ENCODE peak calls at places on chromosomes 3 and 15, in eight cellular contexts. M is omental fat pad; T is stimulated activated CD4-positive, alpha-beta T cell treated with anti-CD3 and anti-CD28 coated beads, Interleukin-12 subunit alpha, Interleukin-12 subunit beta, amount 100 ng/mL, for 4 hours; J is AG10803; N is activated T-cell treated with anti-CD3 and anti-CD28 coated beads for 24 hours; Q is stomach; O is CD8-positive, alpha-beta T cell; Y is breast epithelium. D is an unnamed sample.

GRCh38 chr3:33063651-33064051 is 33.3 kb downstream of the GLB1 start:
- DNase-seq in M (no peak), T (peak), J (peak), N (peak), Q (no peak), O (peak), Y (no peak), D (no peak)

GRCh38 chr15:59203026-59203425 is 3.6 kb upstream of the LDHAL6B start:
- DNase-seq in M (no peak), T (no peak), J (no peak), N (no peak), Q (no peak), O (no peak), Y (no peak), D (no peak)

GRCh38 chr3:184525337-184526157 is 36.0 kb upstream of the EPHB3 start:
- DNase-seq in M (no peak), T (no peak), J (no peak), N (no peak), Q (no peak), O (peak), Y (peak), D (peak)

GRCh38 chr3:62542185-62542584 is 168.8 kb upstream of the FEZF2 start:
- DNase-seq in M (no peak), T (no peak), J (no peak), N (no peak), Q (no peak), O (no peak), Y (no peak), D (no peak)

GRCh38 chr3:72343078-72343477 is 505.2 kb downstream of the SHQ1 start:
- DNase-seq in M (no peak), T (peak), J (peak), N (no peak), Q (no peak), O (no peak), Y (no peak), D (no peak)

GRCh38 chr3:71127463-71128243 is 455.9 kb downstream of the FOXP1 start:
- DNase-seq in M (no peak), T (no peak), J (peak), N (peak), Q (no peak), O (no peak), Y (no peak), D (no peak)

GRCh38 chr3:18445421-18446066 is 20.4 kb upstream of the SATB1 start:
- DNase-seq in M (no peak), T (peak), J (no peak), N (peak), Q (peak), O (peak), Y (no peak), D (peak)

GRCh38 chr3:67011414-67012131 is 13.5 kb downstream of the KBTBD8 start:
- DNase-seq in M (no peak), T (no peak), J (no peak), N (no peak), Q (no peak), O (no peak), Y (no peak), D (no peak)

GRCh38 chr15:51077565-51078153 is 17.0 kb downstream of the TNFAIP8L3 start:
- DNase-seq in M (peak), T (peak), J (peak), N (peak), Q (peak), O (peak), Y (peak), D (no peak)

GRCh38 chr15:28165791-28166190 is 66.7 kb upstream of the OCA2 start:
- DNase-seq in M (no peak), T (no peak), J (peak), N (no peak), Q (no peak), O (no peak), Y (no peak), D (no peak)

GRCh38 chr15:80811781-80812180 is 32.6 kb downstream of the CEMIP start:
- DNase-seq in M (no peak), T (no peak), J (no peak), N (no peak), Q (no peak), O (no peak), Y (no peak), D (no peak)

GRCh38 chr15:68478853-68479252 is 46.9 kb upstream of the ITGA11 start:
- DNase-seq in M (no peak), T (no peak), J (no peak), N (no peak), Q (no peak), O (no peak), Y (no peak), D (no peak)

GRCh38 chr3:14345496-14346150 is 56.8 kb upstream of the SLC6A6 start:
- DNase-seq in M (no peak), T (no peak), J (no peak), N (no peak), Q (no peak), O (no peak), Y (no peak), D (no peak)

GRCh38 chr15:89732451-89733172 is 18.4 kb downstream of the MESP1 start:
- DNase-seq in M (no peak), T (no peak), J (peak), N (no peak), Q (no peak), O (no peak), Y (no peak), D (no peak)

GRCh38 chr3:35829499-35829898 is 190.2 kb downstream of the ARPP21 start:
- DNase-seq in M (no peak), T (no peak), J (no peak), N (no peak), Q (no peak), O (no peak), Y (no peak), D (no peak)

GRCh38 chr3:33717616-33717865 is 513 bp downstream of the CLASP2 start:
- DNase-seq in M (peak), T (peak), J (no peak), N (no peak), Q (peak), O (no peak), Y (no peak), D (peak)

GRCh38 chr3:194137314-194138097 is 1.6 kb downstream of the HES1 start:
- DNase-seq in M (no peak), T (peak), J (peak), N (no peak), Q (peak), O (peak), Y (peak), D (peak)

GRCh38 chr3:122227036-122227781 is 43.7 kb downstream of the CASR start:
- DNase-seq in M (no peak), T (no peak), J (no peak), N (no peak), Q (no peak), O (no peak), Y (no peak), D (no peak)

GRCh38 chr3:112654979-112655378 is 14.0 kb upstream of the CCDC80 start:
- DNase-seq in M (no peak), T (no peak), J (no peak), N (no peak), Q (no peak), O (no peak), Y (no peak), D (no peak)

GRCh38 chr3:15768421-15769255 is 29.1 kb downstream of the ANKRD28 start:
- DNase-seq in M (no peak), T (no peak), J (peak), N (no peak), Q (no peak), O (no peak), Y (no peak), D (no peak)

GRCh38 chr15:35289029-35289617 is 204.0 kb upstream of the NANOGP8 start:
- DNase-seq in M (no peak), T (no peak), J (peak), N (no peak), Q (no peak), O (no peak), Y (no peak), D (peak)

GRCh38 chr15:85361306-85361705 is 19.1 kb upstream of the AKAP13 start:
- DNase-seq in M (no peak), T (no peak), J (no peak), N (no peak), Q (no peak), O (no peak), Y (no peak), D (no peak)

GRCh38 chr3:181710581-181711255 is 1.0 kb upstream of the SOX2 start:
- DNase-seq in M (no peak), T (no peak), J (no peak), N (no peak), Q (no peak), O (no peak), Y (no peak), D (no peak)

GRCh38 chr3:28334552-28334951 is 14.0 kb upstream of the ZCWPW2 start:
- DNase-seq in M (no peak), T (no peak), J (no peak), N (no peak), Q (no peak), O (no peak), Y (no peak), D (no peak)

GRCh38 chr15:63305276-63305675 is 27.9 kb downstream of the APH1B start:
- DNase-seq in M (no peak), T (no peak), J (no peak), N (no peak), Q (no peak), O (no peak), Y (no peak), D (no peak)

GRCh38 chr3:72246685-72247084 is 461.7 kb upstream of the PROK2 start:
- DNase-seq in M (no peak), T (no peak), J (no peak), N (no peak), Q (peak), O (no peak), Y (no peak), D (no peak)

GRCh38 chr3:16807981-16808380 is 76.8 kb upstream of the PLCL2 start:
- DNase-seq in M (no peak), T (no peak), J (peak), N (no peak), Q (no peak), O (no peak), Y (no peak), D (no peak)

GRCh38 chr3:51734572-51734907 is 27.7 kb downstream of the GRM2 start:
- DNase-seq in M (no peak), T (no peak), J (no peak), N (no peak), Q (no peak), O (no peak), Y (no peak), D (no peak)

GRCh38 chr3:169232863-169233262 is 430.6 kb downstream of the MECOM start:
- DNase-seq in M (no peak), T (no peak), J (peak), N (no peak), Q (no peak), O (no peak), Y (no peak), D (no peak)

GRCh38 chr3:143831208-143831607 is 17.1 kb downstream of the SLC9A9 start:
- DNase-seq in M (no peak), T (no peak), J (peak), N (no peak), Q (no peak), O (no peak), Y (no peak), D (no peak)

GRCh38 chr3:77780621-77781020 is 740.7 kb downstream of the ROBO2 start:
- DNase-seq in M (no peak), T (no peak), J (no peak), N (no peak), Q (no peak), O (no peak), Y (no peak), D (no peak)

GRCh38 chr3:47347217-47347801 is 33.5 kb upstream of the PTPN23 start:
- DNase-seq in M (no peak), T (no peak), J (peak), N (no peak), Q (no peak), O (no peak), Y (no peak), D (no peak)

GRCh38 chr3:136250862-136251460 is 821 bp downstream of the PCCB start:
- DNase-seq in M (no peak), T (peak), J (peak), N (peak), Q (peak), O (peak), Y (peak), D (peak)